ENCODE peak calls at places on chromosomes 1 and 21, in seven cellular contexts. D, I, A, J, C, X and Z are unnamed samples.

GRCh38 chr1:202249846-202250245 is 56.2 kb downstream of the LGR6 start:
- DNase-seq in D (no peak), I (no peak), A (no peak), J (no peak), C (no peak), X (no peak), Z (no peak)

GRCh38 chr1:20322825-20323612 is 32.3 kb downstream of the VWA5B1 start:
- DNase-seq in D (no peak), I (no peak), A (no peak), J (no peak), C (no peak), X (no peak), Z (no peak)

GRCh38 chr1:173596097-173596825 is 6.6 kb downstream of the SLC9C2 start:
- DNase-seq in D (no peak), I (no peak), A (no peak), J (no peak), C (no peak), X (no peak), Z (no peak)

GRCh38 chr1:101592861-101593260 is 356.0 kb downstream of the S1PR1 start:
- DNase-seq in D (no peak), I (no peak), A (no peak), J (no peak), C (no peak), X (no peak), Z (no peak)

GRCh38 chr1:1432566-1432950 is 2.9 kb upstream of the VWA1 start:
- DNase-seq in D (no peak), I (no peak), A (no peak), J (no peak), C (no peak), X (no peak), Z (no peak)

GRCh38 chr1:199122532-199123311 is 483.9 kb downstream of the PTPRC start:
- DNase-seq in D (no peak), I (no peak), A (no peak), J (no peak), C (no peak), X (no peak), Z (no peak)

GRCh38 chr1:42784547-42784945 is 245 bp upstream of the TMEM269 start:
- DNase-seq in D (no peak), I (no peak), A (no peak), J (no peak), C (no peak), X (no peak), Z (no peak)

GRCh38 chr1:65606426-65606825 is 186.0 kb downstream of the LEPR start:
- DNase-seq in D (no peak), I (no peak), A (no peak), J (no peak), C (no peak), X (no peak), Z (no peak)

GRCh38 chr1:230321741-230322420 is 104.3 kb downstream of the PGBD5 start:
- DNase-seq in D (no peak), I (no peak), A (no peak), J (no peak), C (no peak), X (no peak), Z (no peak)

GRCh38 chr1:8477983-8478362 is 160.1 kb downstream of the SLC45A1 start:
- DNase-seq in D (no peak), I (no peak), A (no peak), J (no peak), C (no peak), X (no peak), Z (no peak)

GRCh38 chr1:205500240-205501218 is 3.9 kb upstream of the CDK18 start:
- DNase-seq in D (no peak), I (no peak), A (no peak), J (peak; percentile 48), C (no peak), X (no peak), Z (no peak)

GRCh38 chr1:116881879-116882520 is 27.7 kb upstream of the PTGFRN start:
- DNase-seq in D (peak; percentile 51), I (peak; percentile 54), A (no peak), J (peak; percentile 8), C (peak; percentile 57), X (peak; percentile 54), Z (no peak)

GRCh38 chr21:42818328-42818749 is 61.0 kb downstream of the WDR4 start:
- DNase-seq in D (peak; percentile 69), I (no peak), A (no peak), J (peak; percentile 52), C (peak; percentile 69), X (peak; percentile 80), Z (peak; percentile 33)

GRCh38 chr1:184033711-184034167 is 3.8 kb downstream of the COLGALT2 start:
- DNase-seq in D (no peak), I (no peak), A (no peak), J (no peak), C (no peak), X (no peak), Z (no peak)

GRCh38 chr1:23613191-23614126 is 54.2 kb upstream of the ID3 start:
- DNase-seq in D (no peak), I (no peak), A (no peak), J (no peak), C (no peak), X (no peak), Z (no peak)

DNA sequence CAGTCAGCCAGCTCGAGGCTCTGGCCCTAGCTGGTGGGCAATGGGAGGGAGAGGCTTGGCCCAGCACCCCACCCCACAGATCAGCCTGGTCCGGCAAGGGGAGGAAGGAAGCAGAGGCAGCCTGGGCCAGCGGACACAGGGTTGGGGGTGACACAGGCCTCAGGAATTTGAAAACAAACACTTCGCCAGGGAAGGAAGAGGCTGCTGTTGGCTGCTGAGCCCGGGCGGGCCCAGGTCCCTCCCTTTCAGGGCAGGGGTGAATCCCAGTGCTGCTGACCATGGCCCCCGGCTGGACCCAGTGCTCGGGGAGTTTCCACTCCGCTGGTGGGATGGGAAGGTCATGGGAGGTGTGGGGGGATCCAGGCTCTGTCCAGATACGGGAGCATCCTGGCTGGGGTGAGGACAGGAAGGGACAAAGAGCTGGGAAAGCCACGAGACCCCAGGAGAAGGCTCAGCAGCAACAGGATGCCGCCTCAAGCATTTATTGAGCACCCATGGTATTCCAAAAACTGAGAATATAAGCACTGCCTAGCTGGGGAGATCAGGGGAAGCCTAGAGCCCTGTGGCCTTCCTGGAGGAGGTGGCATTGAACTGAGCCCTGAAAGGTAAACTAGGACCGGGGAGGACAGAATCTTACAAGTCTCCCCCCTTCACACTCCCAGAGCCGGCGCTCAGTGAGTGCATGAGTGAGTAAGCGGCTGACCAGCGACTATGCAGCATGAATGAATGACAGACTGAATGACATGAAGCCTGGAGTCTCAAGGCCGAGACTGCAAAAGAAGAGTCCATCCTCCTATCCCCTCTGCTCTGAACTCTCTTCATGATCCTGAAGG is 26.2 kb upstream of the EPHA2 start:
- DNase-seq in D (peak; percentile 70), I (no peak), A (no peak), J (peak; percentile 87), C (no peak), X (peak; percentile 82), Z (peak; percentile 77)
- TF ChIP-seq SP1 in D (no peak), I (no peak), A (no peak), J (no peak), C (no peak), X (peak; percentile 44), Z (no peak)

GRCh38 chr1:45864765-45865164 is 61.4 kb downstream of the MAST2 start:
- DNase-seq in D (no peak), I (no peak), A (no peak), J (no peak), C (no peak), X (no peak), Z (no peak)

GRCh38 chr1:45870500-45870899 is 67.1 kb downstream of the MAST2 start:
- DNase-seq in D (no peak), I (no peak), A (no peak), J (no peak), C (no peak), X (no peak), Z (no peak)

GRCh38 chr1:45864124-45864721 is 60.8 kb downstream of the MAST2 start:
- DNase-seq in D (no peak), I (no peak), A (no peak), J (no peak), C (no peak), X (no peak), Z (no peak)

GRCh38 chr1:45868861-45869260 is 65.4 kb downstream of the MAST2 start:
- DNase-seq in D (no peak), I (no peak), A (no peak), J (peak; percentile 38), C (no peak), X (no peak), Z (no peak)

DNA sequence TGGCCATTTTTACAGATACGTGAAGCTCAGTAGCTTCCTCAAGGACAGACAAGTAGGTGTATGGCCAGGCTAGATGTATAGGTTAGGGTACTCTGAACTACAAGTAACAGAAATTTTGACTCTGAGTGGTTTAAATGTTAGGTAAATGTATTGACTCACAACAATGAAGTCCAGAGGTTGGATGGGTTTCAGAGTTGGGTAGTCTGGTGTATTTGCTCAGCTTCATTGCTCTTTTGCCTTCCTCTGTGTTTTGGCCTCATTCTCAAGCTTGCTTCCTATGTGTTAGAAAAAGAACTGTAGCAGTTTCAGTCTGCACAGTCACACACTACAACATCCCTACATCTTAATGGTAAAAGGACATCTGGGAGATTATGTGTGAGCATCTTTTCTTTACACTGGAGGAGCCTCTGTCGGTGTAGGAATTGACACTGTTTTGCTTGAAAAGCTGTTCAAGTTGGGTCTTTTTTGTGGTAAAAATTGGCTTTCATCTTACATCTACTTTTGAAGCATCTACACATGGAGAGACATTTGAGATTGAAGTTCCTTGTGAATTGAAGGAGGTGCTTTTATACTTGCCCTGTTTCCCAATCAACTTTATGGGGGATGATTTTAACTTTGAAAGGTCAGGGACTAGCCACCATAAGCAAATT is 64.4 kb downstream of the MAST2 start:
- DNase-seq in D (no peak), I (no peak), A (no peak), J (peak; percentile 78), C (no peak), X (no peak), Z (no peak)
- TF ChIP-seq SP1 in D (no peak), I (no peak), A (no peak), J (no peak), C (no peak), X (no peak), Z (no peak)

GRCh38 chr1:41616563-41616962 is 132.1 kb upstream of the EDN2 start:
- DNase-seq in D (no peak), I (no peak), A (no peak), J (no peak), C (no peak), X (peak; percentile 22), Z (no peak)
- TF ChIP-seq SP1 in D (no peak), I (no peak), A (no peak), J (no peak), C (no peak), X (no peak), Z (no peak)

GRCh38 chr1:79448426-79448825 is 441.9 kb upstream of the ADGRL4 start:
- DNase-seq in D (no peak), I (no peak), A (no peak), J (no peak), C (no peak), X (no peak), Z (no peak)
- TF ChIP-seq SP1 in D (no peak), I (no peak), A (no peak), J (no peak), C (no peak), X (no peak), Z (no peak)

GRCh38 chr1:39250460-39251240 is 46.2 kb downstream of the MACF1 start:
- DNase-seq in D (no peak), I (no peak), A (no peak), J (no peak), C (no peak), X (no peak), Z (no peak)
- TF ChIP-seq SP1 in D (no peak), I (no peak), A (no peak), J (no peak), C (no peak), X (no peak), Z (no peak)